ENCODE peak calls at places on chromosomes 5 and 9, in nine cellular contexts. M, A, B, J, O, S, Y, G and H are unnamed samples. For H3K36me3, the result is how much of the 10 kb centered on the place peaks cover.

GRCh38 chr5:75438722-75439121 is 72.7 kb downstream of the CERT1 start:
- DNase-seq in M (no peak), A (no peak), B (no peak), J (no peak), O (no peak), S (no peak), Y (no peak), G (no peak), H (no peak)

GRCh38 chr9:132610661-132611060 is 28.3 kb downstream of the BARHL1 start:
- DNase-seq in M (no peak), A (no peak), B (no peak), J (no peak), O (no peak), S (no peak), Y (no peak), G (no peak), H (no peak)

GRCh38 chr9:109264865-109265532 is 55.9 kb downstream of the EPB41L4B start:
- DNase-seq in M (no peak), A (no peak), B (no peak), J (peak), O (peak), S (no peak), Y (no peak), G (no peak), H (no peak)

GRCh38 chr5:177402271-177403043 is 2.0 kb upstream of the PFN3 start:
- DNase-seq in M (peak), A (peak), B (peak), J (no peak), O (no peak), S (no peak), Y (peak), G (peak), H (peak)

GRCh38 chr5:68710514-68710913 is 383.3 kb upstream of the SLC30A5 start:
- DNase-seq in M (no peak), A (no peak), B (no peak), J (no peak), O (no peak), S (no peak), Y (no peak), G (no peak), H (no peak)

GRCh38 chr5:143687604-143688003 is 124.4 kb upstream of the HMHB1 start:
- DNase-seq in M (no peak), A (no peak), B (no peak), J (no peak), O (no peak), S (no peak), Y (peak), G (no peak), H (no peak)

GRCh38 chr5:171484460-171484899 is 65.0 kb downstream of the FGF18 start:
- DNase-seq in M (peak), A (peak), B (peak), J (no peak), O (no peak), S (no peak), Y (no peak), G (peak), H (no peak)

GRCh38 chr5:11110128-11110527 is 349.1 kb upstream of the DAP start:
- DNase-seq in M (no peak), A (no peak), B (no peak), J (no peak), O (no peak), S (no peak), Y (no peak), G (no peak), H (no peak)

GRCh38 chr9:114721491-114722362 is 39.7 kb upstream of the TEX48 start:
- DNase-seq in M (no peak), A (no peak), B (no peak), J (no peak), O (no peak), S (no peak), Y (peak), G (no peak), H (no peak)

GRCh38 chr5:134142806-134143205 is 28.3 kb downstream of the TCF7 start:
- DNase-seq in M (no peak), A (no peak), B (no peak), J (no peak), O (peak), S (no peak), Y (no peak), G (no peak), H (peak)

GRCh38 chr5:91212336-91213092 is 170.6 kb downstream of the ARRDC3 start:
- DNase-seq in M (no peak), A (peak), B (no peak), J (no peak), O (peak), S (peak), Y (peak), G (no peak), H (no peak)
- H3K27ac ChIP-seq in M (no peak), A (peak), B (peak), J (peak), O (peak), S (peak), Y (peak), G (no peak), H (no peak)

DNA sequence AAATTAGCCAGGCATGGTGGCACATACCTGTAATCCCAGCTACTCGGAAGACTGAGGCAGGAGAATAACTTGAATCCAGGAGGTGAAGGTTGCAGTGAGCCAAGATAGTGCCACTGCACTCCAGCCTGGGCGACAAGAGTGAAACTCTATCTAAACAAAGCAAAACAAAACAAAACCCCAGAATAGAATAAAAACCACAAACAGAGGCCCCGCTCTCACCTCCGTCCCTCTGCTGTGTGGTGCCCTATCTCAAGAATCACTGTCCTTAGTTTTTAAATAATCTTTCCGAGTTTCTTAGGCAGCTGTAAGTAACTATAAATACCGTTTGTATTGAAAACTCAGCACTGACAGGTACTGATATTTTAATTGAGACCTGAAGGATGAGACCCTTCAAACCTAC is 42.7 kb upstream of the IER5L start:
- DNase-seq in M (no peak), A (no peak), B (no peak), J (no peak), O (no peak), S (no peak), Y (no peak), G (no peak), H (no peak)
- H3K36me3 ChIP-seq in M (under half), A (under half), B (under half), J (under half), O (under half), S (under half), Y (under half), G (under half), H (under half)

DNA sequence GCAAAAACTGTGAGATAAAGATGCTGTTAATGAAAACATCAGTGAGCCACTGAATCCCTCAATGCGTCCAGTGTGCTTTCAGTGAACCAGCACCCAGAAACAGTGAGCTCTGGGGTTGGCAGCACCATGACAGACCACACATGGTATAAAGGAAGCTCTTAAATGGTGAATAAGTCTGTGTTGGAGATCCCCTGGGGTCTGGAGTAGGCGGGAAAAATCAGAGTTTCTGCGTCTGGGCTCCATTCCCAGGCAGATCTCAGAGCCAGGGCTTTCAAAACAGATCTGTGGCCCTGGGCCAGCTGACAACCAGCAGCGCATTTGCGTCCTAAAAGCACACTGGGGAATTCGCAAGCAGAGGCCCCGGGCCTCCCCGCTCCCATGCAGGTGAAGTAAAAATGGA is 233.5 kb downstream of the FRMD3 start:
- DNase-seq in M (peak), A (peak), B (no peak), J (peak), O (peak), S (peak), Y (peak), G (no peak), H (no peak)
- H3K27ac ChIP-seq in M (no peak), A (peak), B (no peak), J (peak), O (peak), S (peak), Y (no peak), G (no peak), H (no peak)

DNA sequence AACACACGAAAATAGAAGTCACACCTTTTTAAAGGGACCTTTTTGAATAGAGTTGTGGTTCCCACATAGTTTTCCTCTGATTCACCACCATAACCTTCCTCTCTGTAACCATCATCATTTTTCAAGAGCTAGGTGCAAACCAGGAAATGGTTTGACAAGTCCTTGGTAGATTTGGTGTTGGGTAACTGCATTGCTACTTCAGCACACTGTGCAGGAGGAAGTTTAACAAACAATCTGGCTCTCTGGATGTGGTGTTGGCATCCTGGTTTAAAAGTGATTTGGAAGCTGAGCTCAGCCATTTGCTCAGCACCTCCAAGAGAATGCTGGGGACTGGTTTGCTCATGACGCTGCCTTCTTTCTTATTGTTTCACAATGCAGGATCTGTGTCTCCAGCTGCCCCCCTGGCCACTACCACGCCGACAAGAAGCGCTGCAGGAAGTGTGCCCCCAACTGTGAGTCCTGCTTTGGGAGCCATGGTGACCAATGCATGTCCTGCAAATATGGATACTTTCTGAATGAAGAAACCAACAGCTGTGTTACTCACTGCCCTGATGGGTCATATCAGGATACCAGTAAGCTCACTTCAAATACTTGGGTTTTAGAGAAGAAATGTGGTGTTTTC is 213.1 kb downstream of the RFK start:
- DNase-seq in M (no peak), A (no peak), B (no peak), J (no peak), O (no peak), S (no peak), Y (peak), G (no peak), H (no peak)
- H3K36me3 ChIP-seq in M (under half), A (under half), B (under half), J (half or more), O (under half), S (under half), Y (under half), G (under half), H (under half)